ENCODE peak calls at places on chromosomes 6 and 20, in five cellular contexts. T, B, D, S and M are unnamed samples.

GRCh38 chr6:150334790-150335783 is 33.7 kb upstream of the IYD start:
- DNase-seq in T (peak), B (peak), D (no peak), S (peak), M (peak)

GRCh38 chr20:47241345-47241781 is 115.1 kb downstream of the ZMYND8 start:
- DNase-seq in T (no peak), B (no peak), D (no peak), S (peak), M (peak)

GRCh38 chr6:107021786-107022185 is 6.2 kb upstream of the MTRES1 start:
- DNase-seq in T (no peak), B (no peak), D (no peak), S (no peak), M (no peak)

GRCh38 chr6:7108196-7108963 is 619 bp downstream of the RREB1 start:
- DNase-seq in T (peak), B (peak), D (no peak), S (peak), M (peak)

GRCh38 chr6:145155411-145155810 is 579.9 kb downstream of the EPM2A start:
- DNase-seq in T (peak), B (no peak), D (no peak), S (peak), M (no peak)

GRCh38 chr6:95294047-95294446 is 283.3 kb upstream of the MANEA start:
- DNase-seq in T (peak), B (no peak), D (no peak), S (no peak), M (no peak)

GRCh38 chr20:57656821-57657536 is 36.8 kb upstream of the ZBP1 start:
- DNase-seq in T (no peak), B (no peak), D (no peak), S (no peak), M (no peak)

GRCh38 chr20:25399038-25399430 is 8.4 kb upstream of the ABHD12 start:
- DNase-seq in T (peak), B (peak), D (no peak), S (peak), M (peak)

GRCh38 chr20:59813126-59813947 is 120.1 kb downstream of the SYCP2 start:
- DNase-seq in T (no peak), B (no peak), D (no peak), S (no peak), M (no peak)

GRCh38 chr20:22691369-22692118 is 107.2 kb upstream of the FOXA2 start:
- DNase-seq in T (peak), B (peak), D (peak), S (peak), M (peak)

GRCh38 chr6:152298055-152298647 is 339.0 kb downstream of the SYNE1 start:
- DNase-seq in T (no peak), B (no peak), D (no peak), S (no peak), M (no peak)

GRCh38 chr6:22221630-22222029 is 75.2 kb downstream of the PRL start:
- DNase-seq in T (peak), B (no peak), D (peak), S (no peak), M (no peak)

GRCh38 chr20:64095455-64095854 is 11.3 kb upstream of the LKAAEAR1 start:
- DNase-seq in T (no peak), B (no peak), D (no peak), S (no peak), M (no peak)

GRCh38 chr6:108186226-108186625 is 20.4 kb downstream of the NR2E1 start:
- DNase-seq in T (no peak), B (no peak), D (no peak), S (no peak), M (no peak)

GRCh38 chr20:23143098-23143497 is 57.0 kb upstream of the CD93 start:
- DNase-seq in T (peak), B (no peak), D (no peak), S (peak), M (peak)

GRCh38 chr6:139448998-139449610 is 74.7 kb upstream of the CITED2 start:
- DNase-seq in T (no peak), B (no peak), D (no peak), S (no peak), M (no peak)

GRCh38 chr20:17646209-17646717 is 35.8 kb downstream of the RRBP1 start:
- DNase-seq in T (no peak), B (no peak), D (no peak), S (no peak), M (no peak)

GRCh38 chr6:8589941-8590676 is 154.8 kb upstream of the SLC35B3 start:
- DNase-seq in T (peak), B (no peak), D (no peak), S (no peak), M (no peak)

GRCh38 chr6:41374618-41375590 is 39.5 kb downstream of the NCR2 start:
- DNase-seq in T (peak), B (no peak), D (no peak), S (no peak), M (peak)

GRCh38 chr6:137823826-137824501 is 43.1 kb upstream of the TNFAIP3 start:
- DNase-seq in T (peak), B (no peak), D (no peak), S (peak), M (peak)

DNA sequence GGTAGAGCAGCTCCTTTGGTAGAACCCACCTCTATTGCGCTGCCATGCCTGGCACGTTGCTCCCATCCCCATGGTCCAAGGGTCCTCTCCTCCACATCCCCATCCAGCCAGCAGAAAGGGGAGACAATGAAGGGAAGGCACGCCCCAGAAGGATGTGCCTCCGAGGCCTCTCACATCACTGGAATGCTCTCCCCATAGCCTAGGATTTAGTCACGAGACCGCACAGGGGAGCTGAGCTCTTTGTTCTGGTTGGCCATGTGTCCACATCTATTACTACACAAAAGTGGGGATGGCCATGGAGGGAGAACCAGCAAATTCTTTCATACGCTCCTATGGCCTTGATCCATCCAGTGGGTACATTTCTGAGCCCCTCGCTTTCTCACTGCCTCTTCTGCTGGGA is 60.5 kb upstream of the SALL4 start:
- DNase-seq in T (no peak), B (no peak), D (no peak), S (peak), M (no peak)
- H3K4me3 ChIP-seq in T (no peak), B (no peak), D (no peak), S (no peak), M (no peak)

DNA sequence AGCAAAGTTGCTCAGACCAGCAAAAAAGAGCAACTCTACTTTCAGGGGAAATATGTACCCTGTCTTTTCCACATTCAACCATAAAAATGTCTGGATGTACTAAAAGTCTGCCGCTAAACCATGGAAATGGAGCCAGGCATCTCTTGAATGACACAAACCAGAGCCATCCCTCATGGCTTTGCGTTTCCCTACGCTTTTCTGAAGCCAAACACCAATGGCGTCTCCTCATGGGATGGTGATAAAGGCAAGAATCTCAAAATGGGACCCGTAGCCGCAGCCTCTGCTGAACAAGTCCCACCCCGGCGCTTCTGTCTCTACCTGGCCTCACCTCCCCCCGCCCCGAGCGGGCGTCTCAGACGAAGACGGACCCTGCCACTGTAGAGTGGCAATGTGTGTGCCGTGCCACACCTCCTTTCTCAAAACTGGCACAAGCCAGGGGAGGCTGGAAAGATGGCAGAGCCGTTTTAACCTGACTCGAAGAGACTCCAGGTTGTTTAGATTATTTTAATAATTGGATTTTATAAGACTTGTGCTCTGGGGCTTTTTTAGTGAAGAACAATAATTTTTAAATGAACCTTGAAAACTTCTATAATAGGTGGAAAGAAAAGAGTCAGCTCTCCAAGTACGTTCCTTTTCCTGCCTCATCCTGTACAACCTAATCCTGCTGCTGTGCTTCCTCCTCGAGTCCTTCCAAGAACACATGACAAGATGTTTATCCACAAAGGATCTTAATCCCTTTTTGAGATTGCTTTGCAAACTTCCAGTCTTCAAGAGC is 80.1 kb upstream of the AFDN start:
- DNase-seq in T (peak), B (no peak), D (no peak), S (no peak), M (peak)
- H2BK5ac ChIP-seq in T (peak), B (no peak), D (no peak), S (no peak), M (no peak)

DNA sequence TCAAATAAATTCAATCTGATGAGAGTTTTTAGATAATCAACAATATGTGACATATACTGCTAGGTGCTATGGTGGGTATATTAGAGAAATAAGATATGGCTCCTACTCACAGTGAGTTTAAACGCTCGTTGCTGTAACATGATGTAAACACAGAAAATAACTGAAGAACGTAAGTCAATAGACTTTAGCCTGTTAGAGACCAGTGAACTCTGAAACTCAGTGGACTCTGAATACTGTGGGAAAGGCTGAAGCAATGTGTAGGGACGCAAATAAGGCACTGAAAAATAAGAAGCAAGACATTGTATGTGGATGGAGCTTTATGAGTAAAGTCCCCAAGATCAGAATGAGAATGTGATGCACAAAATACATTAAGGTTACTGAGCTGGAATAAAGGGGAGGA is 431.6 kb downstream of the TFAP2B start:
- DNase-seq in T (no peak), B (no peak), D (no peak), S (no peak), M (no peak)
- H3K18ac ChIP-seq in T (no peak), B (no peak), D (no peak), S (no peak), M (no peak)

DNA sequence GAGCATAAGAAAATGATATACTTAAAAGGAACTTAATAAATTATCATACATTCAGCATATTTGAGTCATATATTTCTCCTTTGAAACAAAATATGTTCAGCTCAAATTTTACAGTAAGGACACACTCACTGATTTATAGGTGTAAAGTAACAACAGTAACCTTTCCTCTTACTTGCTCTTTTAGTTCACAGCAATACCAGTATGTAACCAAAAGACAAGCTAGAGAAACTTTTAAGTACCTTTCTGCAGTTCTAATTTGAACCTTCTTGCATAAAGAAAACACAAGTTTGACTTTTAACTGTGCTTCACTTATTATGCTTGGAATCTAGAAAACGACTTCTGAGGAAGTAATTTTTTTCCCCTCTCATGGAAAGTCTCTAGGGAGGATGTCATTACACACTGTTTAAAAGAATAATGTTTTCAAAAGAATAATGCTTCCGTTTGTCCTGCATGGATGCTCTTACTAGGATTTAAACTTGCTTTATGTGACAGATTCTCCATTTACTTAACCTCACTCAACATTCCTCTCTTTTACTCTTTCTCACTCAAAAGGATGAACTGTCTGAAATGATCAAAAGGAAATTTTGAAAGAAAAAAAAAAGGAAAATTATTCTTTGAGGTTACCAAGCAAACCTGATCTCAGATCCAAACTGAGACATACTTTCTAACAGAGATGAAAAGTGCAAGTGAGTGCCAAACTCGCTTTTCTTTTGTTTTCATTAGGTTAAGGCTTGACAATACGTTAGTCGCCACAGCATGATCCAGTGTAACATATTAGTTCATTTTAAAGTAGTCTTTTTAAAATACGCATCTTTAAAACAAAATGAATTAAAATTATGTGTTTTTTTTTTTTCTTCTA is 22.4 kb upstream of the CALHM6 start:
- DNase-seq in T (no peak), B (no peak), D (no peak), S (no peak), M (no peak)
- H3K4me3 ChIP-seq in T (no peak), B (no peak), D (no peak), S (no peak), M (no peak)

GRCh38 chr6:32154514-32155161 is 697 bp downstream of the PPT2 start:
- DNase-seq in T (peak), B (no peak), D (no peak), S (peak), M (peak)

GRCh38 chr6:32152414-32153251 is 894 bp upstream of the PRRT1 start:
- DNase-seq in T (no peak), B (no peak), D (no peak), S (peak), M (peak)

GRCh38 chr6:32151885-32152311 is at the start of gene PRRT1:
- DNase-seq in T (peak), B (no peak), D (no peak), S (no peak), M (peak)

GRCh38 chr6:32153252-32153834 is 598 bp upstream of the PPT2 start:
- DNase-seq in T (peak), B (no peak), D (no peak), S (peak), M (peak)

GRCh38 chr6:32153835-32154513 is at the start of gene PPT2:
- DNase-seq in T (peak), B (peak), D (peak), S (peak), M (peak)
- H2BK5ac ChIP-seq in T (peak), B (peak), D (peak), S (peak), M (no peak)

GRCh38 chr6:89488438-89488837 is 55.5 kb downstream of the ANKRD6 start:
- DNase-seq in T (no peak), B (no peak), D (no peak), S (no peak), M (no peak)

GRCh38 chr6:89489078-89489477 is 56.1 kb downstream of the ANKRD6 start:
- DNase-seq in T (no peak), B (no peak), D (no peak), S (no peak), M (no peak)

GRCh38 chr6:89494131-89494793 is 61.3 kb downstream of the ANKRD6 start:
- DNase-seq in T (peak), B (no peak), D (no peak), S (no peak), M (no peak)

GRCh38 chr6:89495961-89496535 is 63.1 kb downstream of the ANKRD6 start:
- DNase-seq in T (peak), B (no peak), D (no peak), S (no peak), M (no peak)

GRCh38 chr6:89492025-89492640 is 59.2 kb downstream of the ANKRD6 start:
- DNase-seq in T (no peak), B (no peak), D (no peak), S (no peak), M (no peak)
- H3K18ac ChIP-seq in T (no peak), B (no peak), D (no peak), S (no peak), M (no peak)

GRCh38 chr6:4740032-4740431 is 36.2 kb upstream of the CDYL start:
- DNase-seq in T (no peak), B (no peak), D (no peak), S (no peak), M (no peak)

GRCh38 chr6:4731996-4732395 is 44.2 kb upstream of the CDYL start:
- DNase-seq in T (no peak), B (no peak), D (no peak), S (no peak), M (no peak)

GRCh38 chr6:4732691-4733315 is 43.4 kb upstream of the CDYL start:
- DNase-seq in T (peak), B (no peak), D (peak), S (peak), M (peak)

DNA sequence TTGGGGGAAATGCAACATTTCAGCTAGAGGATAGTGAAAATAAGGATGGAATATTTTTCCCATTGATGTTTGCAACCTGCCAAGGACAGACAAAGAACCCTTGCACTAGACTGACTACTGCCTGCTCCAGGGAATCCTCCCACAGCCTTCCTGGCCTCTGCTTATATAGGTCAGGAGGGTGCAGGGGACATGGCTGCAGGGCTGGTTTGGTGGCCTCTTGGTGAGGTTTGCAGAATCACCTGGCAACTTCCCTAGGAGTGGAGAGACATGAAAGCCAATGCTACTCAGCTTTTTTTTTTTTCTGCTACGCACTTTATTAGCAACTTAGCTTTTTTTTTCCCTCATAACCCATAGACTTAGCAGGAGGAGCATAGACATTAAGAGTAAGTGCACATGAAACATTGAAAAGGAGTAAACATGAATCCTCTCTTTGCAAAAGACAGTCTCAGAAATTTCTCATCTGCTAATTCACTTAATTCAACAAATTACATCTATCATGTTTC is 39.8 kb upstream of the CDYL start:
- DNase-seq in T (no peak), B (no peak), D (no peak), S (no peak), M (no peak)
- H3K4me3 ChIP-seq in T (no peak), B (no peak), D (no peak), S (no peak), M (no peak)